ENCODE peak calls at places on chromosomes 12 and 14, in six cellular contexts. D, A, J, U, F and W are unnamed samples. For H3K27me3 and H3K4me1, the result is how much of the 10 kb centered on the place peaks cover.

GRCh38 chr12:86233126-86233525 is 23.1 kb downstream of the MGAT4C start:
- DNase-seq in D (no peak), A (no peak), J (no peak), U (no peak), F (no peak), W (no peak)

GRCh38 chr14:102926104-102926503 is 3.6 kb downstream of the AMN start:
- DNase-seq in D (no peak), A (no peak), J (no peak), U (no peak), F (no peak), W (no peak)

GRCh38 chr12:132618683-132619043 is at the start of gene P2RX2:
- DNase-seq in D (peak), A (no peak), J (no peak), U (no peak), F (no peak), W (no peak)

GRCh38 chr14:72457641-72458040 is 436.3 kb downstream of the DPF3 start:
- DNase-seq in D (no peak), A (no peak), J (no peak), U (no peak), F (peak), W (no peak)

GRCh38 chr14:58882577-58883018 is 244.8 kb downstream of the DACT1 start:
- DNase-seq in D (no peak), A (no peak), J (no peak), U (no peak), F (peak), W (no peak)

GRCh38 chr14:38951451-38951850 is 151.6 kb downstream of the SEC23A start:
- DNase-seq in D (no peak), A (no peak), J (no peak), U (no peak), F (peak), W (no peak)

GRCh38 chr12:116916122-116916521 is 5.4 kb downstream of the FBXW8 start:
- DNase-seq in D (no peak), A (no peak), J (no peak), U (no peak), F (peak), W (no peak)

GRCh38 chr12:51238037-51238509 is 553 bp upstream of the DAZAP2 start:
- DNase-seq in D (no peak), A (no peak), J (no peak), U (no peak), F (no peak), W (peak)

DNA sequence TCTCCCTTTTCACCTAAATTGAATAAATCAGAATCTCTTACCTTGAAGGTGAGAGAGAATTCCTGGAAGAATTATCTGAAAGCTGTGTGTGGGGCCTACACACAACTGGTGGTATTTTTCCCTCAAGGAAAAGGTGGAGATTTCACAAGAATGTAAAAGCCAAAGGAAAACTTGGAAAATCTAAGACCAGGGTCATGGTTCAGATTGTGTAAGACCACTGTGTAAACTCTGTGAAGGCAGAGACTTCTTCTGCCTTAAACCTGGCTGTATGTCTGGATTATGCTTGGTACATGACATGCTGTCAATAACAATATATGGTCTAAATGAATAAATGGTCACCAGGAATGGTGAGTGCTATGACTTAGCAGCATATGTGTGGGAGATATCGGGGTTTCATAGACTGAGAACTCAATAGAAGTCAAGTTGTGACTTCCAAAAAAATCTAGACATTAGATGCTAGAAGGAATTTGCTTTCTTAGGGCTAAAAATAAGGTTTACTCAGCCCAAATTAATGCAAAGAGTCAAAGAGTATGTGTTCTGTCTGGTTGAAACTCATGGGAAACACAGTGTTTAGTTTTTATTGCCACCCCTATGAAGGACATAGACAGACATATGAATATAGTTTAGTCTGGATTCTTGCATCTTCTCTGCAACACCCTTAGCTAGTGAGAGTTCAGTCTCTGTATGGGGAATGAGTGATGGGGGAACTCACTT is 163.7 kb downstream of the SNAPC1 start:
- DNase-seq in D (no peak), A (no peak), J (no peak), U (no peak), F (peak), W (no peak)
- H3K27me3 ChIP-seq in D (under half), A (under half), J (under half), U (under half), F (under half), W (under half)

GRCh38 chr12:10213168-10214130 is 772 bp downstream of the GABARAPL1 start:
- DNase-seq in D (peak), A (peak), J (peak), U (peak), F (peak), W (peak)

GRCh38 chr12:10210225-10210624 is 2.5 kb upstream of the GABARAPL1 start:
- DNase-seq in D (no peak), A (no peak), J (no peak), U (no peak), F (no peak), W (no peak)

GRCh38 chr12:10212623-10213131 is at the start of gene GABARAPL1:
- DNase-seq in D (peak), A (peak), J (peak), U (peak), F (peak), W (peak)

GRCh38 chr12:10211101-10211974 is 1.3 kb upstream of the GABARAPL1 start:
- DNase-seq in D (no peak), A (no peak), J (peak), U (no peak), F (no peak), W (no peak)

DNA sequence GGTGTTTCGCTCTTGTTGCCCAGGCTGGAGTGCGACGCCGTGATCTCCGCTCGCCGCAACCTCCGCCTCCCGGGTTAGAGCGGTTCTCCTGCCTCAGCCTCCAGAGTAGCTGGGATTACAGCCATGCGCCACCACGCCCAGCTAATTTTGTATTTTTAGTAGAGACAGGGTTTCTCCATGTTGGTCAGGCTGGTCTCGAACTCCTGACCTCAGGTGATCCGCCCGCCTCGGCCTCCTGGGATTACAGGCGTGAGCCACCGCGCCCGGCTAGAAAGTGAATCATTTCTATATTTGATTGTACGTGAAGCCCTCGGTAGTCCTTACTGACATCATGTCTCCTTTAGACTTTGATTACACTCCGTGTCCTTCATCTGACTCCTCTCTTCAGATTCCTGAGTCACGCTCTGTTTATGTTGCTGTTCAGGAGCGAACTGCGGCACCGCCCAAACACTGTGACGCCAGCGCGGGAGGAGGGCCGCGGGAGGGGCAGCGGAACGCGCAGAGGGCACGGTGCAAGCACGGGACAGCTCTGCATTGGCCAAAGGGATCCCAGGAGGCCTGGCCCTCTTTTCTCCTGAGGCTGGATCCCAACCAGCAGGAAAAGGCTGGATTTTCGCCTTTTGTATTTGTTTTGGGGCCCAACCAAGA is 578 bp upstream of the GABARAPL1 start:
- DNase-seq in D (peak), A (peak), J (peak), U (peak), F (peak), W (peak)
- TF ChIP-seq POLR2A in D (peak), A (peak), J (peak), U (no peak), F (peak), W (peak)

GRCh38 chr14:54672181-54672580 is 105.3 kb downstream of the SAMD4A start:
- DNase-seq in D (no peak), A (no peak), J (no peak), U (no peak), F (no peak), W (no peak)

GRCh38 chr14:54671537-54671936 is 104.6 kb downstream of the SAMD4A start:
- DNase-seq in D (no peak), A (no peak), J (peak), U (no peak), F (no peak), W (no peak)

GRCh38 chr14:54672688-54673087 is 105.8 kb downstream of the SAMD4A start:
- DNase-seq in D (no peak), A (no peak), J (no peak), U (no peak), F (no peak), W (no peak)

GRCh38 chr14:54667764-54668163 is 100.8 kb downstream of the SAMD4A start:
- DNase-seq in D (no peak), A (no peak), J (no peak), U (no peak), F (no peak), W (no peak)

GRCh38 chr14:54669759-54670630 is 103.1 kb downstream of the SAMD4A start:
- DNase-seq in D (no peak), A (no peak), J (no peak), U (no peak), F (peak), W (no peak)
- H3K4me1 ChIP-seq in D (under half), A (under half), J (half or more), U (under half), F (under half), W (under half)

GRCh38 chr14:94773017-94773681 is 3.2 kb upstream of the GSC start:
- DNase-seq in D (no peak), A (no peak), J (no peak), U (no peak), F (no peak), W (no peak)

GRCh38 chr14:94773682-94774211 is 3.8 kb upstream of the GSC start:
- DNase-seq in D (no peak), A (no peak), J (no peak), U (no peak), F (no peak), W (no peak)

GRCh38 chr14:94771906-94772468 is 2.1 kb upstream of the GSC start:
- DNase-seq in D (no peak), A (no peak), J (no peak), U (no peak), F (no peak), W (no peak)

GRCh38 chr14:94775082-94775874 is 5.4 kb upstream of the GSC start:
- DNase-seq in D (no peak), A (no peak), J (no peak), U (no peak), F (no peak), W (no peak)

DNA sequence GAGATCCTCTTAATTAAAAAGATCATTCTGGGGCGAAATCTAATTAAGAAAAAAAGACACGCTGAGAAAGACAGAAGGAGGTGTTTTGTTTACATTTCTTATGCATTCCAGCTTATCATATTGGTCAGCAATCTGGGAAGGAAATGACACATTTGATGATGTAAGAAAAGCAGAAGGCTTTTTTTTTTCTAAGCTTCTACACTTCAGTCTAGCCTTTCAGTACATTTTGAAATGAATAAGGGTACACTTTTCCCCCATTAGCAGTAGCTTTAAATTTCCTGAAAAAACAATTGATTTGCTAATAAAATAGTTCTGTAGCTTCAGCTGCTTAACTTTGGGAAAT is 5.9 kb upstream of the GSC start:
- DNase-seq in D (no peak), A (no peak), J (no peak), U (no peak), F (peak), W (no peak)
- H3K27me3 ChIP-seq in D (half or more), A (under half), J (under half), U (half or more), F (under half), W (under half)

GRCh38 chr12:56359851-56360767 is at the start of gene STAT2:
- DNase-seq in D (peak), A (peak), J (peak), U (peak), F (peak), W (peak)
- TF ChIP-seq POLR2A in D (peak), A (peak), J (peak), U (peak), F (peak), W (peak)

GRCh38 chr14:33941727-33942126 is 9.1 kb downstream of the EGLN3 start:
- DNase-seq in D (no peak), A (no peak), J (no peak), U (no peak), F (no peak), W (no peak)

GRCh38 chr14:33943081-33943480 is 7.8 kb downstream of the EGLN3 start:
- DNase-seq in D (no peak), A (no peak), J (no peak), U (no peak), F (no peak), W (peak)

GRCh38 chr14:33938131-33938949 is 12.5 kb downstream of the EGLN3 start:
- DNase-seq in D (peak), A (no peak), J (peak), U (no peak), F (no peak), W (peak)

GRCh38 chr14:33943484-33943883 is 7.4 kb downstream of the EGLN3 start:
- DNase-seq in D (no peak), A (no peak), J (no peak), U (no peak), F (no peak), W (peak)

DNA sequence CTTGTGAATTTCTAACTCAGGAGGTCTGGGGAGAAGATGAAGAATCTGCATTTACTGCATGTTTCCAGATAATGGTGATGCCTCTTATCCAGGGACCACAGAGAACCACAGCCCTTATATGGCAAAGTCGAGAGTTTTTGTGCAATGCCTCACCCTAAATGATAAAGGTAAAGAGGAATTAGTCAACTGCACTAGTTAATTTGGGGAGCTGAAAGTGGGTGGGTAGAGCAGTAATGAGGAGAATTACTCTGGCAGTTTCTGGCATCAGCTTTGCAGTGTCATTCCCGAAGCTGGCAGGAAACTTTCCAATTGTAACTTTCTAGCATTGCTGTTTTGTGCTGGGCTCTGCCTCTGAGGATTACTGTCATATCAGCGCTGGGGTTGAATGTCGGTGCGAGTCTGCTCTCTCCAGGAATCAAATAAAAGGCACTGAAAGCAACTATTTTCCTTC is 10.3 kb downstream of the EGLN3 start:
- DNase-seq in D (no peak), A (no peak), J (no peak), U (no peak), F (no peak), W (no peak)
- H3K4me1 ChIP-seq in D (under half), A (under half), J (under half), U (under half), F (under half), W (under half)